ENCODE peak calls at places on chromosomes 6 and 20, in four cellular contexts. E is DND-41, N is fibroblast of the aortic adventitia, T is hepatocyte. F is an unnamed sample.

GRCh38 chr20:22438926-22439325 is 145.4 kb downstream of the FOXA2 start:
- DNase-seq in E (peak), N (no peak), T (no peak), F (no peak)

GRCh38 chr20:35773154-35773751 is 1.4 kb downstream of the PHF20 start:
- DNase-seq in E (peak), N (peak), T (peak), F (no peak)

GRCh38 chr20:35008411-35009342 is 53.0 kb downstream of the MYH7B start:
- DNase-seq in E (no peak), N (peak), T (no peak), F (no peak)

GRCh38 chr6:35161776-35162607 is 20.9 kb upstream of the TCP11 start:
- DNase-seq in E (no peak), N (peak), T (no peak), F (no peak)

GRCh38 chr20:45104786-45105185 is 3.9 kb upstream of the KCNS1 start:
- DNase-seq in E (no peak), N (peak), T (no peak), F (no peak)

GRCh38 chr20:50336631-50337030 is 146.0 kb downstream of the CEBPB start:
- DNase-seq in E (no peak), N (no peak), T (no peak), F (no peak)

GRCh38 chr6:105608711-105609374 is 206.0 kb upstream of the PREP start:
- DNase-seq in E (no peak), N (peak), T (peak), F (peak)

GRCh38 chr6:160198577-160199211 is 59.9 kb downstream of the SLC22A2 start:
- DNase-seq in E (no peak), N (peak), T (peak), F (no peak)

GRCh38 chr6:35244551-35244950 is 15.0 kb upstream of the ZNF76 start:
- DNase-seq in E (no peak), N (no peak), T (no peak), F (no peak)

GRCh38 chr6:4355241-4355640 is 219.9 kb upstream of the ECI2 start:
- DNase-seq in E (no peak), N (peak), T (no peak), F (no peak)

GRCh38 chr20:58514321-58515239 is 619 bp downstream of the APCDD1L start:
- DNase-seq in E (no peak), N (peak), T (no peak), F (no peak)

GRCh38 chr6:132198896-132199295 is 202.4 kb downstream of the MOXD1 start:
- DNase-seq in E (no peak), N (peak), T (no peak), F (no peak)

GRCh38 chr6:154380733-154381132 is 24.1 kb upstream of the IPCEF1 start:
- DNase-seq in E (no peak), N (no peak), T (no peak), F (no peak)

GRCh38 chr6:16130932-16131387 is 2.1 kb downstream of the MYLIP start:
- DNase-seq in E (no peak), N (peak), T (peak), F (peak)

GRCh38 chr20:10699941-10700340 is 26.1 kb upstream of the JAG1 start:
- DNase-seq in E (no peak), N (no peak), T (no peak), F (no peak)

GRCh38 chr20:62254021-62254724 is 15.9 kb downstream of the OSBPL2 start:
- DNase-seq in E (no peak), N (no peak), T (no peak), F (no peak)

GRCh38 chr6:50721978-50722377 is 8.7 kb downstream of the TFAP2D start:
- DNase-seq in E (no peak), N (no peak), T (no peak), F (no peak)

GRCh38 chr6:16130437-16130891 is 1.6 kb downstream of the MYLIP start:
- DNase-seq in E (no peak), N (no peak), T (peak), F (peak)

GRCh38 chr6:166633732-166634535 is 6.9 kb upstream of the RPS6KA2 start:
- DNase-seq in E (no peak), N (no peak), T (no peak), F (no peak)

GRCh38 chr20:35539756-35540212 is 2.1 kb upstream of the ERGIC3 start:
- DNase-seq in E (no peak), N (no peak), T (peak), F (no peak)

GRCh38 chr20:59032713-59033059 is 551 bp upstream of the ATP5F1E start:
- DNase-seq in E (no peak), N (no peak), T (peak), F (no peak)

GRCh38 chr20:7171911-7172310 is 404.4 kb downstream of the BMP2 start:
- DNase-seq in E (no peak), N (peak), T (no peak), F (no peak)

GRCh38 chr6:152471459-152472070 is 165.6 kb downstream of the SYNE1 start:
- DNase-seq in E (no peak), N (peak), T (no peak), F (no peak)

GRCh38 chr6:142985286-142985685 is 40.3 kb upstream of the HIVEP2 start:
- DNase-seq in E (no peak), N (peak), T (no peak), F (no peak)

GRCh38 chr20:53503517-53503919 is 90.1 kb downstream of the ZNF217 start:
- DNase-seq in E (no peak), N (no peak), T (no peak), F (no peak)

GRCh38 chr6:148814082-148814790 is 67.4 kb downstream of the UST start:
- DNase-seq in E (no peak), N (no peak), T (no peak), F (no peak)

GRCh38 chr20:3071610-3072529 is at the start of gene OXT:
- DNase-seq in E (no peak), N (no peak), T (peak), F (no peak)

GRCh38 chr20:5039255-5039657 is 37.9 kb upstream of the SLC23A2 start:
- DNase-seq in E (no peak), N (no peak), T (no peak), F (no peak)

GRCh38 chr20:20192366-20192765 is 140.0 kb downstream of the CFAP61 start:
- DNase-seq in E (no peak), N (no peak), T (no peak), F (no peak)

GRCh38 chr6:79946773-79947190 is 571 bp downstream of the ELOVL4 start:
- DNase-seq in E (peak), N (peak), T (peak), F (no peak)

GRCh38 chr6:148392611-148393160 is 50.0 kb downstream of the SASH1 start:
- DNase-seq in E (no peak), N (peak), T (no peak), F (no peak)

GRCh38 chr6:106908386-106908840 is 66.1 kb downstream of the CD24 start:
- DNase-seq in E (no peak), N (no peak), T (peak), F (no peak)

GRCh38 chr6:160973311-160973710 is 18.3 kb upstream of the MAP3K4 start:
- DNase-seq in E (no peak), N (peak), T (peak), F (no peak)

GRCh38 chr6:36933102-36933501 is 21.4 kb upstream of the PI16 start:
- DNase-seq in E (no peak), N (no peak), T (no peak), F (no peak)

GRCh38 chr6:130282234-130282995 is 59.7 kb upstream of the SAMD3 start:
- DNase-seq in E (no peak), N (peak), T (peak), F (no peak)
- TF ChIP-seq CTCF in E (no peak), N (peak), T (peak), F (peak)

GRCh38 chr6:21984551-21984950 is 312.3 kb downstream of the PRL start:
- DNase-seq in E (no peak), N (peak), T (no peak), F (no peak)
- H3K4me3 ChIP-seq in E (no peak), N (no peak), T (no peak), F (no peak)

GRCh38 chr6:116059713-116060571 is 749 bp downstream of the FRK start:
- DNase-seq in E (no peak), N (peak), T (peak), F (no peak)

GRCh38 chr6:116064626-116065025 is 3.9 kb upstream of the FRK start:
- DNase-seq in E (no peak), N (peak), T (no peak), F (no peak)

GRCh38 chr6:116062496-116062895 is 1.8 kb upstream of the FRK start:
- DNase-seq in E (no peak), N (no peak), T (no peak), F (no peak)

GRCh38 chr6:116057766-116058165 is 2.9 kb downstream of the FRK start:
- DNase-seq in E (no peak), N (no peak), T (no peak), F (no peak)

GRCh38 chr6:116060572-116061283 is at the start of gene FRK:
- DNase-seq in E (no peak), N (peak), T (peak), F (peak)
- TF ChIP-seq CTCF in E (no peak), N (peak), T (peak), F (no peak)

GRCh38 chr20:13008761-13009681 is at the start of gene SPTLC3:
- DNase-seq in E (no peak), N (peak), T (peak), F (peak)
- H3K4me3 ChIP-seq in E (no peak), N (peak), T (peak), F (peak)

DNA sequence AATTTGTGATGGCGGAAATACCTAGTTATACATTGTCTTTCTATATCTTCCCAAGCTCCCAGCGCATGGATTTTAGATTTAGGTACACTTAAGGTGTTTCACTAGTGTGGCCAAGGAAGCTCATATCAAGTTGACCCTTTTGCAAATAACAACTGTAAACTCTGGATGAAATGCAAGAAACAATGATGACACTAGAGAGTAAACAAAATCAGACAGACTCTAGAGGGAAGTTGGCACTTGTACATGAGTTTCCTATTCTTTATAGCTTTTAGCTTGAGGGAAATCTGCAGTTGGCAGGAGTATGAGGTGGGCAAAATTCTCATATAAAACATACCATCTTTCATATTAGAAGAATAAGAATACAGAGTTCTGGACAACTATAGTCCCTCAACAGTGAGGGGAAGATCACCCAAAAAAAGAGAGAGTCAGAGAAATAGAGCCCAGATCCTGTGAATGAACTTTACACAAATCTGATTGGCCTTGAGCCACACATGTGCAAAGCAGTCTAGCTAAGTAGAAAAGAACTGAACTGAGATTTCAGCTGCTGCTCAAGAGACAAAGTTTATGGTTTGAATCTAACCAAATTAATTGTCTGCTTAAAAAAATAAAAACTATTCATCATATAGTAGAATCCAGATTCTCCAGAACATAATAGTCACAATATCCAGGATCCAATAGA is 26.1 kb downstream of the TXLNB start:
- DNase-seq in E (no peak), N (no peak), T (no peak), F (peak)
- TF ChIP-seq CTCF in E (no peak), N (no peak), T (no peak), F (no peak)

DNA sequence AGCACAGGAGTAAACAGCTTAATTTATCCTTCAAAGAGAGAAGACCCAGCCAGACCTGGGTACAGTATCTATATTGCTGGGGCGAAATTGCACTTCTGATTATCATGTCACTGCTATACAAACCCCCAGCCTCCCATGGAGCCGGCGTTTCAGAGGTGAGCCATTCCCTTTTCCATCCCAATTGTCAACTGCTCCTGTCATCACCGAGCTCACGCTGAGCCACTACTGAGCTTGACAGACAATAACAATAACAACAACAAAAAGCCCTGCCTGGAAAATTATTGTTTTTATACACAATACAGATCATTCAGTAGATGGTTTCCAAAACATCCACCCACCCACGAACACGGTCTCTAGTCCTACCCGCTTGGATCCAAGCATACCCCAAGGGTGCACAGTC is 129.0 kb upstream of the JARID2 start:
- DNase-seq in E (no peak), N (no peak), T (no peak), F (no peak)
- H3K4me3 ChIP-seq in E (no peak), N (no peak), T (no peak), F (no peak)

GRCh38 chr6:47650553-47651432 is 47.6 kb upstream of the ADGRF4 start:
- DNase-seq in E (no peak), N (no peak), T (no peak), F (no peak)

GRCh38 chr6:47648031-47648430 is 50.3 kb upstream of the ADGRF4 start:
- DNase-seq in E (no peak), N (no peak), T (no peak), F (no peak)

GRCh38 chr6:47647188-47647587 is 51.2 kb upstream of the ADGRF4 start:
- DNase-seq in E (no peak), N (no peak), T (no peak), F (no peak)

GRCh38 chr6:47651505-47651944 is 46.9 kb upstream of the ADGRF4 start:
- DNase-seq in E (no peak), N (peak), T (no peak), F (no peak)

GRCh38 chr6:47646689-47647088 is 51.7 kb upstream of the ADGRF4 start:
- DNase-seq in E (no peak), N (no peak), T (no peak), F (no peak)
- TF ChIP-seq CTCF in E (no peak), N (no peak), T (no peak), F (no peak)

DNA sequence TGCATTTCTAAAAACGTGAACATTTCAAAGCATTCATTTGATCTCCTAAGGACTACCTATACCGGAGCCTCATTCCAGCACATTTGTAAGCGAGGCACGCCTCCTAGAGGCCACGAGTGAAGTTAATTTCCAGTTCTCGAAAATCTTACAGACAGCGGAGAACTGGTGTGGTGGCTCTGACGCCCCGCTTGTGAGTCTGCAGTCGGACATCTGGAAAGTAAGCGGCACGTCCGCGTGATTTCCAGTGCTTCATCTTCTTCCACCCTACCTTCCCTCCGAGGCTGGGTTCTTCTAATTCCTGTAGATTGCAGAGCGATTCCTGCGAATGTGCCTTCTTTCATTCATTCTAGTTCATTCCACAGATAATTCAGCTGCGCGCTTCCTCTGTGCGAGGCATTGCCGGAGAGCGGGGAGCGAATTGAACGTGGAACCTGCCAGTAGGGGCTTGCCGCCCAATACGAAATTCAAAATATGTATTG is 810 bp upstream of the PRIM2 start:
- DNase-seq in E (peak), N (peak), T (peak), F (peak)
- H3K4me3 ChIP-seq in E (peak), N (peak), T (peak), F (peak)

F was measured in LNCaP clone FGC.